ENCODE peak calls at places on chromosomes 16 and 17, in ten cellular contexts. D is HCT116, A is prostate gland, J is suprapubic skin, F is stomach, M is sigmoid colon, N is transverse colon, H is GM12878, O is endothelial cell of umbilical vein, T is HepG2. S is an unnamed sample.

GRCh38 chr17:19724501-19725420 is 8.4 kb upstream of the SLC47A2 start:
- DNase-seq in H (no peak), M (peak; percentile 85), J (peak; percentile 87), A (peak; percentile 45), N (peak; percentile 77), F (peak; percentile 70), T (no peak), D (no peak), O (peak; percentile 44), S (no peak)

GRCh38 chr16:69064789-69065313 is 40.6 kb upstream of the HAS3 start:
- DNase-seq in M (peak; percentile 12), N (no peak), A (no peak), D (no peak), F (no peak), J (no peak), O (no peak), H (no peak), T (no peak), S (no peak)

GRCh38 chr17:29742210-29742513 is 119.5 kb upstream of the CORO6 start:
- DNase-seq in M (no peak), T (no peak), A (no peak), D (no peak), O (no peak), F (no peak), N (no peak), J (no peak), H (no peak), S (no peak)

GRCh38 chr16:64416232-64417010 is 705.4 kb downstream of the CDH11 start:
- DNase-seq in J (no peak), D (no peak), O (peak; percentile 64), H (no peak), T (no peak), M (no peak), A (no peak), N (no peak), F (no peak), S (no peak)

GRCh38 chr16:70743791-70744190 is 57.2 kb downstream of the VAC14 start:
- DNase-seq in J (no peak), A (no peak), T (no peak), N (no peak), M (no peak), H (no peak), D (no peak), O (no peak), F (no peak), S (no peak)

GRCh38 chr16:31700530-31701388 is 172.8 kb upstream of the ZNF267 start:
- DNase-seq in N (peak; percentile 93), T (peak; percentile 90), M (peak; percentile 91), D (no peak), J (peak; percentile 79), O (no peak), H (peak; percentile 67), F (peak; percentile 92), A (peak; percentile 90), S (peak; percentile 95)

GRCh38 chr16:31141489-31142108 is 6.1 kb upstream of the PRSS8 start:
- DNase-seq in F (no peak), O (no peak), T (no peak), M (peak; percentile 77), A (no peak), N (no peak), D (no peak), H (no peak), J (no peak), S (no peak)

GRCh38 chr17:16273499-16273898 is 56.5 kb downstream of the PIGL start:
- DNase-seq in H (no peak), T (no peak), F (no peak), J (no peak), M (no peak), D (peak; percentile 61), N (no peak), O (peak; percentile 32), A (no peak), S (no peak)

GRCh38 chr17:37476431-37477130 is 13.1 kb upstream of the DUSP14 start:
- DNase-seq in F (no peak), O (peak; percentile 86), A (peak; percentile 82), J (no peak), N (peak; percentile 14), D (no peak), M (no peak), H (no peak), T (peak; percentile 23), S (no peak)

GRCh38 chr16:49556252-49557069 is 182.9 kb downstream of the C16orf78 start:
- DNase-seq in O (peak; percentile 47), N (no peak), T (peak; percentile 44), F (no peak), J (no peak), A (no peak), M (no peak), H (no peak), D (peak; percentile 4), S (no peak)

DNA sequence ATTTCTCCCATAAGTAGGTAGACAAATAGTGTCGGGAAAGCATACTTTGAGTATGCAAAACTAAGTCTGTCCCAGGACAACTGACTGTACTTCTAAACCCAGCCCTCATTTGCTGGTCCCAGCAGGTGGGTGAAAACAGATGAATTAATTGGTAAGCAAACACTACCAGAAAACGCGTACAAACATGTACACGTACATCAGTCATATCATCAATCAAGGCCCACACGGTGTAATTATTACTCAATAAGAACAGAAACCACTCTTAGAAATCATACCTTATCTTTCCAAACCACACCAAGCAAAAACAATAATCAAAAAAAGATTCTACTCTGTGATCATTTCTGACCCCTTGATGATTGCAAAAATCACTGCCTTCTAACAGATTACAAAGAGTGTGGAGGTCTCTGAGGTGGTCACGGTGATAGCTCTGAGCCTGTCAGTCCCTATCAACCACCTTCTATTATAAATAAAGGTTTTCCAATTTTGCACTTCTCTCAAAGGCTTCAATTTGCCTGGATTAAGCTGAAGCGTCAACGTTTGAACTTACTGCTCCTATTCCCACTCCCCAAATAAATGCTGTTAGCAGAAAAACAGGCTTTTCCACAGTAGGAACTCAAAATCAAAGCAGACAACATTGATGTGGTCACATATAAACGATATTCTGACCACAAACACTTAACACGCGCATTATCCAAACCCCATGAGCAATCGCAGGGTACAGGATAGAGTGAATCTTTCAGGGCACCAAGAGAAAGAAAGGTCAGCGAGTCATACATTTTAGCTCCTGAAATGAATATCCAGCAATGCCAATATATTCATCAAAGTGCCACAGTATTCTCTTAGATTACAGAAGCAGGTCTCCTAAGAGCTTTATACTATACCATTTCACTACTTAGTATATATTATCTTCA is 211.9 kb downstream of the STX8 start:
- DNase-seq in D (peak; percentile 7), T (no peak), F (no peak), H (no peak), O (no peak), A (no peak), J (no peak), N (no peak), M (no peak), S (no peak)
- TF ChIP-seq POLR2AphosphoS5 in D (no peak), T (no peak), F (no peak), H (no peak), O (no peak), A (no peak), J (no peak), N (no peak), M (no peak), S (no peak)

DNA sequence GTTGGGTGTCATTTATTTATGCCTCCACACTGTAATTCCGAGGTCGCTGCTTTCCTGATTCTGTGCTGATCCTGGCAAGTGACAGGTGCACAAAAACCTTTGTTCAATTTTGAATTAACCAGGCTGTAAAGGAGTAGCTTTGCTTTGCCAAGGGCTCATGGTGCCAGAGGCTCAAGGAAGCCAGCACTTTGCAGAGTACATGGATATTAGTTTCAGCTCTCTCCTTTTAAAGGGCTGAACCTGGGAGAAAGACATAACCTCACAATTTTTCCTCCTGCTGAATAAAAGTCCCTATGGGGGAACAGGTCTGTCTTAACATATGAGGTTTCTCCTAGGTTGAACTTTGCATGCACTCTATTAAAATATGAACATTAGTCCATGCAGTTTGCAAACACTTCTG is 227.6 kb upstream of the WSB1 start:
- DNase-seq in M (no peak), J (no peak), N (no peak), A (no peak), T (no peak), O (no peak), D (no peak), F (no peak), H (no peak), S (no peak)
- H3K9me3 ChIP-seq in M (no peaks in the 10 kb centered on the region), J (no peaks in the 10 kb centered on the region), N (no peaks in the 10 kb centered on the region), A (no peaks in the 10 kb centered on the region), T (no peaks in the 10 kb centered on the region), O (no peaks in the 10 kb centered on the region), D (no peaks in the 10 kb centered on the region), F (no peaks in the 10 kb centered on the region), H (no peaks in the 10 kb centered on the region), S (no peaks in the 10 kb centered on the region)

DNA sequence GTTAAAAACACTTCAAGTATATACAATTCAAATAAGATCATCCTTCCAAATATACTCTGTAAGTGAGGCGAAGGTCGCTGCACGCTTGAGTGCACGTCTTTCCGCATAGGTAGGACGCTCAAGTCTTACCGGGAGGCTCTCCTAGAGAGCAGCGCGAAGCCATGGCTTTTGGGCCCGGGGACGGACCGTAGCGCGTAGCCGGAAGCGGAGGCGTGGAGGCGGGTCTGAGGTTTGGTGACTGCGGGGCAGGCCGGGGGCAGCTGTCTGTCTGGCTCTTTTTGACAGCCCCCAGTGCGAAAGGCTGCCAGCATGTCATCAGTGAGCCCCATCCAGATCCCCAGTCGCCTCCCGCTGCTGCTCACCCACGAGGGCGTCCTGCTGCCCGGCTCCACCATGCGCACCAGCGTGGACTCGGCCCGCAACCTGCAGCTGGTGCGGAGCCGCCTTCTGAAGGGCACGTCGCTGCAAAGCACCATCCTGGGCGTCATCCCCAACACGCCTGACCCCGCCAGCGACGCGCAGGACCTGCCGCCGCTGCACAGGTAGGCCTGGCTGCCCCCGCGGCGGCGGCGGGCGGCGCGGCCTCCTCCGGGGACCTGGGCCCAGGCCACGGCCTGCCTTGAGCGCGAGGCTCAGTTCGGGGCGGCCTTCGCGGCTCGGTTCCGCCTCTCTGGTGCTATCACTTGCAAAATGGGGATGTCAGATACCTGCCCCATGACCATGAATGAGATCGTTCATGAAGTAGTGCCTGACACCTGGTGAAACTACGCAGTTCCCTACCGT is at the start of gene LONP2:
- DNase-seq in F (peak; percentile 92), N (peak; percentile 93), O (peak; percentile 93), J (peak; percentile 91), T (peak; percentile 87), M (peak; percentile 92), H (peak; percentile 75), D (peak; percentile 84), A (peak; percentile 88), S (peak; percentile 97)
- TF ChIP-seq POLR2A in F (no peak), N (peak; percentile 79), O (peak; percentile 77), J (peak; percentile 50), T (peak; percentile 87), M (peak; percentile 46), H (peak; percentile 91), D (no peak), A (peak; percentile 36), S (peak; percentile 42)

DNA sequence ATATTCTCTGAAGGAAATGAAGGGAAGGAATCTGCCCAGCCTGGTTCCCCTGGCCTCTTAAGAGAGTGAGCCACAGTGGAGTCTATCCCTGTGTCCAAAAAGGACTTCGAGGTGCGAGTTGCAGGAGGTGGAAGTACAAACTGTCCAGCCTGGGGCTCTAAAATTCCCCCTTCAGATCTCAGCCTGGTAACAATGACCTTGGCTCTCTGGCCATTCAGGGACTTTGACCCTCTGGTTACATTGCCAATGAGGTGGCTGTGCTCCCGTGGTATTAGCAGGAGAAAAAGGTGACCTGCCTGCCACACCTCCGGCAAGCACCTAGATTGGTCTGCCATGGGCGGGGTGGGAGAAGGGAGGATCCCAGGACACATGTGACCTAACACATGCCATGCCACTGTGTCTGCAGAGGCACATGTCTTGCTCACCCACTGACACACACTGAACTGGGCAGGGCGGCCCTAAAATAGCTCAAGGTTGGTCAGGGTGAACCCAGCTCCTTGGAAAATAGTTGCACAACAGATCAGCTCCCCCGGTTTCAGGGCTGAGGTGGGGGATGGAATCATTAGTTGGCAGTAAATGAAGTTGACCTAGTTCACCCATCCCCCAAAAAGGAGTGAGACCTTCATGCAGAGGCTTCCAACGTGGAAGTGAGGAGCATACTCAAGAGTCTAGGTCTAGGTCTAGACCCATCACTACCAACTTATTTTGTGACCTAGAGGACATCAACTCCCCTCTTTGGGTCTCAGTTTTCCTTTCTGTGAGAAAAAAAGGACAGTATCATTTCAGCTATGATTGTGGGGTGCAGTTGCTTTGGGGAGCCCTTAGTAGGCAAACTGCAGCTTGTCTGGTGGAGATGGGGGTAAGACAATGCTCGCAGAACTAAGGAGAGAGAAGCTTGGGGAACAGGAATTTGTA is 2.2 kb downstream of the NR1D1 start:
- DNase-seq in O (peak; percentile 27), F (peak; percentile 85), J (peak; percentile 90), H (no peak), A (peak; percentile 54), D (no peak), M (peak; percentile 91), T (peak; percentile 93), N (peak; percentile 90), S (no peak)
- TF ChIP-seq POLR2AphosphoS5 in O (no peak), F (peak; percentile 93), J (peak; percentile 81), H (no peak), A (peak; percentile 52), D (no peak), M (peak; percentile 55), T (no peak), N (peak; percentile 61), S (peak; percentile 92)